ENCODE peak calls at places on chromosomes 7 and 10, in six cellular contexts. G is progenitor cell of endocrine pancreas; X is CD8-positive, alpha-beta T cell; P is cardiac muscle cell; L is CD4-positive, alpha-beta T cell; C is psoas muscle. N is an unnamed sample.

GRCh38 chr7:45055016-45055415 is 33.8 kb downstream of the NACAD start:
- DNase-seq in G (no peak), X (no peak), P (no peak), L (no peak), C (no peak), N (no peak)

GRCh38 chr10:71382757-71383156 is 14.0 kb upstream of the CDH23 start:
- DNase-seq in G (no peak), X (no peak), P (no peak), L (no peak), C (no peak), N (no peak)

GRCh38 chr10:102267748-102268147 is 22.4 kb downstream of the GBF1 start:
- DNase-seq in G (no peak), X (no peak), P (no peak), L (no peak), C (no peak), N (no peak)

GRCh38 chr7:148303295-148304013 is 287.1 kb upstream of the C7orf33 start:
- DNase-seq in G (no peak), X (no peak), P (no peak), L (no peak), C (peak), N (no peak)

GRCh38 chr10:101146392-101147251 is 15.5 kb downstream of the TLX1 start:
- DNase-seq in G (no peak), X (no peak), P (no peak), L (no peak), C (no peak), N (no peak)

GRCh38 chr7:157529768-157530560 is 193.2 kb downstream of the DNAJB6 start:
- DNase-seq in G (peak), X (no peak), P (no peak), L (no peak), C (peak), N (no peak)

GRCh38 chr7:106870528-106870927 is 5.4 kb downstream of the PIK3CG start:
- DNase-seq in G (no peak), X (no peak), P (no peak), L (no peak), C (no peak), N (no peak)

GRCh38 chr7:106003525-106004064 is 40.5 kb downstream of the CDHR3 start:
- DNase-seq in G (no peak), X (no peak), P (no peak), L (no peak), C (no peak), N (no peak)

GRCh38 chr10:123636598-123637325 is 29.4 kb upstream of the GPR26 start:
- DNase-seq in G (no peak), X (no peak), P (no peak), L (no peak), C (no peak), N (no peak)

GRCh38 chr7:19713676-19714075 is 4.8 kb upstream of the POLR1F start:
- DNase-seq in G (peak), X (peak), P (peak), L (peak), C (no peak), N (peak)

GRCh38 chr7:3206771-3207191 is 94.3 kb upstream of the SDK1 start:
- DNase-seq in G (no peak), X (no peak), P (no peak), L (no peak), C (no peak), N (no peak)

GRCh38 chr10:112663181-112663879 is 216.3 kb downstream of the VTI1A start:
- DNase-seq in G (no peak), X (no peak), P (no peak), L (no peak), C (no peak), N (no peak)

GRCh38 chr10:47421057-47421952 is 37.2 kb upstream of the ZNF488 start:
- DNase-seq in G (no peak), X (no peak), P (no peak), L (no peak), C (no peak), N (no peak)

GRCh38 chr10:32210306-32211045 is 136.5 kb downstream of the EPC1 start:
- DNase-seq in G (no peak), X (no peak), P (peak), L (no peak), C (no peak), N (peak)

GRCh38 chr10:102468683-102469082 is 17.3 kb upstream of the C10orf95 start:
- DNase-seq in G (no peak), X (no peak), P (no peak), L (no peak), C (peak), N (no peak)

GRCh38 chr10:50538473-50539398 is 85.0 kb downstream of the SGMS1 start:
- DNase-seq in G (no peak), X (no peak), P (no peak), L (no peak), C (no peak), N (no peak)

GRCh38 chr10:15211464-15211979 is 43.0 kb upstream of the NMT2 start:
- DNase-seq in G (no peak), X (no peak), P (no peak), L (no peak), C (no peak), N (no peak)

GRCh38 chr10:119431034-119431767 is 111.3 kb downstream of the RGS10 start:
- DNase-seq in G (no peak), X (no peak), P (no peak), L (no peak), C (peak), N (no peak)

GRCh38 chr10:72563327-72563932 is 62.4 kb downstream of the MICU1 start:
- DNase-seq in G (no peak), X (no peak), P (no peak), L (no peak), C (no peak), N (no peak)

GRCh38 chr10:123213192-123213591 is 59.0 kb downstream of the BUB3 start:
- DNase-seq in G (no peak), X (no peak), P (no peak), L (no peak), C (no peak), N (peak)

GRCh38 chr10:103872137-103872933 is 17.0 kb upstream of the SH3PXD2A start:
- DNase-seq in G (no peak), X (no peak), P (no peak), L (no peak), C (no peak), N (no peak)

GRCh38 chr7:2164156-2164555 is 68.6 kb downstream of the MAD1L1 start:
- DNase-seq in G (no peak), X (no peak), P (no peak), L (no peak), C (no peak), N (no peak)

GRCh38 chr7:131948434-131949053 is 392.1 kb upstream of the PODXL start:
- DNase-seq in G (no peak), X (no peak), P (no peak), L (no peak), C (no peak), N (no peak)

GRCh38 chr7:66558660-66559465 is 69.8 kb upstream of the KCTD7 start:
- DNase-seq in G (no peak), X (no peak), P (no peak), L (no peak), C (no peak), N (no peak)

GRCh38 chr10:114453576-114453975 is 49.3 kb upstream of the AFAP1L2 start:
- DNase-seq in G (no peak), X (no peak), P (no peak), L (no peak), C (no peak), N (no peak)

GRCh38 chr10:43197834-43198681 is 59.8 kb downstream of the CSGALNACT2 start:
- DNase-seq in G (no peak), X (no peak), P (no peak), L (no peak), C (peak), N (peak)

GRCh38 chr10:122056431-122057094 is 67.6 kb downstream of the TACC2 start:
- DNase-seq in G (no peak), X (no peak), P (no peak), L (no peak), C (no peak), N (no peak)

GRCh38 chr7:36287371-36288241 is 102.1 kb upstream of the ANLN start:
- DNase-seq in G (no peak), X (no peak), P (no peak), L (peak), C (peak), N (no peak)

GRCh38 chr10:97331304-97331703 is 3.2 kb downstream of the FRAT2 start:
- DNase-seq in G (no peak), X (no peak), P (no peak), L (no peak), C (no peak), N (no peak)

GRCh38 chr10:70432101-70432500 is 9.4 kb downstream of the NODAL start:
- DNase-seq in G (no peak), X (no peak), P (no peak), L (no peak), C (no peak), N (no peak)

DNA sequence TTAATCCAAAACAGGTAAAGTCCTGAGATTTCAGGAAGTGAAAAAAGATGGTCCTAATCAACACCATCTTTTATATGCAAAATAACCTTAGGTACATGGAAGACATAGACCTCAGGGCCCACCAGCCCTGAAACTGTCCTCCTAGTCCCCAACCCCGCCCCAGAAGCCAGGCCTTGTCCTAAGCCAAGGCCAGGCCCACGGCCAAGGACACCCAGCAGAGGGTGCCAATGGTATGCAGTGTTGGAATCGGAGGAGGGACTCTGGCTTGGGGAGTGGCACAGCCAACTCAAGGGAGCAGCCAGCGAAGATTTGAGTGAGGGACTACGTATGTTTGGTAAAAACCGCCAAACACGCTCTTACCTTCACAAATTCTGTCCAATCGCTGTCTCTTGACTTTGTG is 96.7 kb downstream of the ZRANB1 start:
- DNase-seq in G (no peak), X (no peak), P (peak), L (no peak), C (peak), N (no peak)
- TF ChIP-seq CTCF in G (no peak), X (no peak), P (peak), L (no peak), C (peak), N (no peak)

GRCh38 chr7:16697507-16698199 is 51.7 kb downstream of the BZW2 start:
- DNase-seq in G (no peak), X (no peak), P (no peak), L (no peak), C (no peak), N (no peak)

GRCh38 chr7:16698200-16698910 is 52.4 kb downstream of the BZW2 start:
- DNase-seq in G (no peak), X (no peak), P (no peak), L (no peak), C (no peak), N (no peak)

DNA sequence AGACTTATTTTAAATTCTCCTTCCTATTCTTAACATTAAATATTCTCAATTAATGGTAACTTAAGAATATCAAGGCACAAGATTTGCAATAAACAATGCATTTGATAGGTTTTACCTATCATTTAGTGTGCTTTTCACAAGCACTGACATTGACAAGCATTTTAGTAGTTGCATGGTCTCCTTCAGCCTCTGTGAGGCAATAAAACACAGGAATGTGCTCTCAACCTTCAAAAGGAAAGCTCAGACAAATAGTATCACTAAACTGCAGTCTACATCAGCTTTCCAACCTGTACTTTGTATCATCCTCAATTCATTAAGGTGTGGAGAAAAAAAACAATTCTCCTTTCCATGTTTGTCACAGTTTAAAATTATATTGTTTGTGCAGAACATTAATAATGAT is 51.1 kb upstream of the TSPAN13 start:
- DNase-seq in G (no peak), X (no peak), P (no peak), L (no peak), C (no peak), N (no peak)
- TF ChIP-seq CTCF in G (peak), X (no peak), P (peak), L (peak), C (no peak), N (no peak)

GRCh38 chr10:110336111-110336721 is 31.5 kb upstream of the SMNDC1 start:
- DNase-seq in G (no peak), X (no peak), P (peak), L (no peak), C (no peak), N (no peak)
- TF ChIP-seq CTCF in G (no peak), X (no peak), P (peak), L (no peak), C (no peak), N (no peak)

GRCh38 chr7:70040971-70041766 is 442.9 kb downstream of the AUTS2 start:
- DNase-seq in G (no peak), X (no peak), P (peak), L (no peak), C (no peak), N (no peak)

GRCh38 chr7:70043139-70043538 is 444.9 kb downstream of the AUTS2 start:
- DNase-seq in G (no peak), X (no peak), P (no peak), L (no peak), C (no peak), N (no peak)

GRCh38 chr7:70044064-70044463 is 445.8 kb downstream of the AUTS2 start:
- DNase-seq in G (no peak), X (no peak), P (peak), L (no peak), C (no peak), N (no peak)

GRCh38 chr7:70044525-70044924 is 446.2 kb downstream of the AUTS2 start:
- DNase-seq in G (no peak), X (no peak), P (no peak), L (no peak), C (no peak), N (no peak)

GRCh38 chr7:70042533-70042932 is 444.3 kb downstream of the AUTS2 start:
- DNase-seq in G (no peak), X (no peak), P (no peak), L (no peak), C (no peak), N (no peak)
- TF ChIP-seq CTCF in G (peak), X (no peak), P (peak), L (no peak), C (peak), N (no peak)

N was measured in endothelial cell.